ENCODE peak calls at places on chromosomes 16 and 17, in six cellular contexts. T, N, X, H, I and M are unnamed samples.
A peak's percentile ranks its signal among the peaks of the same experiment; 100 is the strongest.

GRCh38 chr17:4587195-4587594 is 2.9 kb downstream of the SMTNL2 start:
- DNase-seq in I (no peak), H (no peak), T (no peak), N (no peak), X (no peak), M (no peak)

GRCh38 chr17:74192950-74193781 is 10.3 kb upstream of the RPL38 start:
- DNase-seq in X (peak; percentile 39), I (no peak), N (no peak), T (no peak), H (peak; percentile 68), M (peak; percentile 49)

GRCh38 chr17:2423271-2423670 is 22.4 kb upstream of the MNT start:
- DNase-seq in X (no peak), H (no peak), T (no peak), I (no peak), N (no peak), M (no peak)

GRCh38 chr17:17782425-17783120 is 54.2 kb downstream of the SREBF1 start:
- DNase-seq in I (no peak), N (no peak), H (peak; percentile 90), T (peak; percentile 20), X (no peak), M (no peak)

GRCh38 chr16:65446441-65446840 is 324.6 kb upstream of the CDH11 start:
- DNase-seq in T (no peak), H (no peak), N (no peak), X (no peak), I (no peak), M (no peak)

GRCh38 chr17:77881545-77881944 is 77.0 kb upstream of the TNRC6C start:
- DNase-seq in H (peak; percentile 79), X (peak; percentile 71), T (peak; percentile 90), I (no peak), N (no peak), M (peak; percentile 96)

GRCh38 chr17:16480995-16481394 is 11.0 kb downstream of the LRRC75A start:
- DNase-seq in T (no peak), H (peak; percentile 49), I (no peak), N (no peak), X (no peak), M (no peak)

GRCh38 chr17:27895110-27895895 is 2.1 kb upstream of the LYRM9 start:
- DNase-seq in H (no peak), I (no peak), T (no peak), X (no peak), N (no peak), M (no peak)

GRCh38 chr17:43456661-43457361 is 27.0 kb upstream of the DHX8 start:
- DNase-seq in H (no peak), T (peak; percentile 44), N (no peak), I (no peak), X (peak; percentile 52), M (no peak)

GRCh38 chr17:81479175-81479574 is 33.4 kb downstream of the ACTG1 start:
- DNase-seq in N (no peak), I (no peak), X (no peak), T (no peak), H (no peak), M (peak; percentile 61)

GRCh38 chr17:34368455-34369195 is 5.6 kb upstream of the CCL1 start:
- DNase-seq in T (no peak), N (no peak), H (peak; percentile 36), X (no peak), I (no peak), M (no peak)

GRCh38 chr16:86896976-86897375 is 318.6 kb downstream of the FOXL1 start:
- DNase-seq in N (no peak), H (no peak), X (no peak), T (no peak), I (no peak), M (no peak)

GRCh38 chr16:66905633-66906539 is 12.8 kb downstream of the CDH16 start:
- DNase-seq in T (no peak), I (no peak), N (no peak), H (peak; percentile 75), X (no peak), M (peak; percentile 66)

GRCh38 chr17:27554152-27554551 is 76.8 kb upstream of the LGALS9 start:
- DNase-seq in I (no peak), N (no peak), X (no peak), T (peak; percentile 41), H (no peak), M (no peak)

GRCh38 chr16:16096161-16096857 is 127.0 kb downstream of the ABCC6 start:
- DNase-seq in H (no peak), T (peak; percentile 74), N (no peak), I (no peak), X (no peak), M (no peak)

GRCh38 chr17:29617125-29617480 is 5.6 kb downstream of the CORO6 start:
- DNase-seq in N (no peak), H (peak; percentile 96), X (no peak), I (no peak), T (peak; percentile 83), M (peak; percentile 78)

GRCh38 chr17:7258731-7259554 is 3.3 kb downstream of the CLDN7 start:
- DNase-seq in I (no peak), H (no peak), X (no peak), N (no peak), T (peak; percentile 63), M (no peak)

GRCh38 chr17:65472602-65473001 is 88.8 kb downstream of the AXIN2 start:
- DNase-seq in H (no peak), T (peak; percentile 91), I (no peak), N (no peak), X (no peak), M (no peak)

GRCh38 chr17:78421084-78421533 is 42.7 kb downstream of the PGS1 start:
- DNase-seq in X (no peak), I (no peak), N (no peak), H (no peak), T (no peak), M (no peak)

GRCh38 chr16:77993111-77993571 is 29.2 kb upstream of the CLEC3A start:
- DNase-seq in N (no peak), H (peak; percentile 81), T (no peak), I (no peak), X (peak; percentile 48), M (no peak)

GRCh38 chr17:50564916-50565315 is 4.4 kb downstream of the CACNA1G start:
- DNase-seq in I (no peak), H (no peak), X (no peak), T (peak; percentile 86), N (no peak), M (peak; percentile 51)